ENCODE peak calls at places on chromosomes 6 and 20, in eight cellular contexts. A is HFF-Myc, E is lung, W is right lobe of liver, V is left ventricle myocardium inferior, F is GM23338, D is BJ, J is heart right ventricle. O is an unnamed sample.

GRCh38 chr6:107235521-107235920 is 120.2 kb upstream of the BEND3 start:
- DNase-seq in A (no peak), E (no peak), W (no peak), V (no peak), F (no peak), D (no peak), J (no peak), O (peak)

GRCh38 chr20:15387228-15387627 is 1049.8 kb upstream of the FLRT3 start:
- DNase-seq in A (no peak), E (no peak), W (no peak), V (no peak), F (no peak), D (no peak), J (no peak), O (no peak)

GRCh38 chr6:30700340-30700739 is 9.6 kb upstream of the NRM start:
- DNase-seq in A (no peak), E (no peak), W (peak), V (no peak), F (peak), D (no peak), J (no peak), O (no peak)

GRCh38 chr6:4371207-4371921 is 236.0 kb upstream of the ECI2 start:
- DNase-seq in A (no peak), E (no peak), W (no peak), V (peak), F (no peak), D (peak), J (peak), O (peak)

GRCh38 chr6:161079566-161080262 is 88.1 kb downstream of the MAP3K4 start:
- DNase-seq in A (no peak), E (no peak), W (no peak), V (no peak), F (no peak), D (peak), J (no peak), O (peak)

GRCh38 chr6:47157653-47158219 is 115.6 kb upstream of the ADGRF1 start:
- DNase-seq in A (peak), E (no peak), W (no peak), V (no peak), F (no peak), D (no peak), J (no peak), O (peak)

GRCh38 chr6:169866140-169866534 is 114.7 kb downstream of the ERMARD start:
- DNase-seq in A (no peak), E (no peak), W (no peak), V (no peak), F (no peak), D (no peak), J (no peak), O (no peak)

GRCh38 chr6:127550403-127550802 is 26.6 kb upstream of the C6orf58 start:
- DNase-seq in A (no peak), E (no peak), W (no peak), V (no peak), F (no peak), D (peak), J (no peak), O (peak)

GRCh38 chr6:12012231-12012565 is at the start of gene HIVEP1:
- DNase-seq in A (no peak), E (no peak), W (no peak), V (peak), F (no peak), D (no peak), J (no peak), O (peak)

GRCh38 chr20:38337561-38338140 is 8.6 kb upstream of the LBP start:
- DNase-seq in A (no peak), E (no peak), W (peak), V (no peak), F (peak), D (no peak), J (no peak), O (peak)

GRCh38 chr6:92329416-92329815 is 1089.9 kb downstream of the EPHA7 start:
- DNase-seq in A (no peak), E (no peak), W (no peak), V (no peak), F (no peak), D (no peak), J (no peak), O (peak)

GRCh38 chr6:3310710-3311109 is 52.0 kb downstream of the PSMG4 start:
- DNase-seq in A (no peak), E (no peak), W (no peak), V (no peak), F (no peak), D (no peak), J (no peak), O (no peak)

GRCh38 chr6:158445426-158446085 is 114.3 kb upstream of the TMEM181 start:
- DNase-seq in A (no peak), E (no peak), W (no peak), V (no peak), F (no peak), D (no peak), J (no peak), O (no peak)

GRCh38 chr20:57260959-57261357 is 5.5 kb downstream of the BMP7 start:
- DNase-seq in A (no peak), E (no peak), W (no peak), V (no peak), F (peak), D (no peak), J (no peak), O (peak)

GRCh38 chr6:78909391-78909790 is 42.0 kb downstream of the IRAK1BP1 start:
- DNase-seq in A (peak), E (no peak), W (no peak), V (no peak), F (no peak), D (peak), J (no peak), O (peak)

GRCh38 chr6:27568226-27568889 is 95.5 kb upstream of the ZNF184 start:
- DNase-seq in A (no peak), E (no peak), W (no peak), V (no peak), F (peak), D (no peak), J (no peak), O (no peak)

GRCh38 chr6:131001113-131001776 is 61.8 kb downstream of the EPB41L2 start:
- DNase-seq in A (no peak), E (no peak), W (no peak), V (no peak), F (no peak), D (no peak), J (no peak), O (peak)

GRCh38 chr6:119145111-119145510 is 66.6 kb upstream of the FAM184A start:
- DNase-seq in A (no peak), E (no peak), W (no peak), V (no peak), F (no peak), D (no peak), J (no peak), O (no peak)

GRCh38 chr6:2708456-2708855 is 42.3 kb downstream of the MYLK4 start:
- DNase-seq in A (no peak), E (no peak), W (no peak), V (no peak), F (no peak), D (no peak), J (no peak), O (peak)

GRCh38 chr20:38215789-38216182 is 44.7 kb downstream of the KIAA1755 start:
- DNase-seq in A (no peak), E (no peak), W (no peak), V (no peak), F (no peak), D (no peak), J (no peak), O (no peak)

GRCh38 chr20:2108987-2109386 is 7.4 kb downstream of the STK35 start:
- DNase-seq in A (no peak), E (no peak), W (no peak), V (no peak), F (no peak), D (no peak), J (no peak), O (peak)

GRCh38 chr6:42453649-42454427 is 2.1 kb upstream of the TRERF1 start:
- DNase-seq in A (no peak), E (no peak), W (peak), V (peak), F (peak), D (no peak), J (peak), O (peak)

GRCh38 chr6:169959129-169960002 is 207.9 kb downstream of the ERMARD start:
- DNase-seq in A (no peak), E (no peak), W (no peak), V (no peak), F (peak), D (no peak), J (no peak), O (no peak)

GRCh38 chr6:134413241-134413643 is 95.3 kb upstream of the SGK1 start:
- DNase-seq in A (no peak), E (no peak), W (no peak), V (no peak), F (no peak), D (no peak), J (no peak), O (no peak)

GRCh38 chr20:45341579-45341938 is 6.7 kb downstream of the SDC4 start:
- DNase-seq in A (no peak), E (no peak), W (no peak), V (no peak), F (no peak), D (no peak), J (no peak), O (no peak)
- H3K4me3 ChIP-seq in A (no peak), E (no peak), W (no peak), V (peak), F (peak), D (peak), J (peak), O (peak)

GRCh38 chr20:34047010-34047687 is 53.4 kb downstream of the RALY start:
- DNase-seq in A (no peak), E (no peak), W (no peak), V (no peak), F (no peak), D (no peak), J (no peak), O (no peak)
- TF ChIP-seq CTCF in A (no peak), E (no peak), W (no peak), V (no peak), F (no peak), D (no peak), J (no peak), O (no peak)

GRCh38 chr6:116511424-116512131 is at the start of gene CALHM5:
- DNase-seq in A (peak), E (peak), W (no peak), V (peak), F (peak), D (peak), J (peak), O (peak)
- H3K4me3 ChIP-seq in A (peak), E (peak), W (peak), V (peak), F (no peak), D (peak), J (peak), O (peak)

GRCh38 chr6:16496210-16496609 is 257.8 kb downstream of the GMPR start:
- DNase-seq in A (no peak), E (no peak), W (no peak), V (no peak), F (peak), D (no peak), J (no peak), O (no peak)
- TF ChIP-seq CTCF in A (peak), E (no peak), W (no peak), V (no peak), F (peak), D (no peak), J (no peak), O (no peak)

DNA sequence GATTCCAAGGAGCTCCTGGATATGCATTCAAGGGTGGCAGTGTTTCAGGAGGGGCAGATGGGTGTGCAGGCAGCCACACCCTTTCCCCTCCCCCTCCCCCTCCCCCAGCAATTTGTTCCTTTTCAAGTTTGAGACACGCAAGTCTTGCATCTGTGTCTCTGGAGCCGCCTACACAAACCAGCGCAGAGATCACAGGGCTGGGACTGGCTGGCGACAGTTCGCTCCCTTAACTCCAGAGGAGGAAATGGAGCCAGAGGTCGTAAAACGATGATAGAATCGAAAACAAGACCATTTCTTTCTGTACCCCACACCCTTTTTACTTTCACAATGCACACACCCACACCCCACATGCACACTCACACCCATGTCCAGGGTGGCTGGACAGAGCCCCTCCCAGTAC is 163.1 kb downstream of the LY86 start:
- DNase-seq in A (no peak), E (no peak), W (no peak), V (no peak), F (no peak), D (no peak), J (peak), O (peak)
- H3K4me3 ChIP-seq in A (no peak), E (no peak), W (no peak), V (no peak), F (no peak), D (no peak), J (no peak), O (no peak)

GRCh38 chr6:105111093-105111492 is 68.7 kb downstream of the POPDC3 start:
- DNase-seq in A (no peak), E (no peak), W (no peak), V (no peak), F (no peak), D (no peak), J (no peak), O (no peak)

GRCh38 chr6:105111871-105112270 is 67.9 kb downstream of the POPDC3 start:
- DNase-seq in A (no peak), E (no peak), W (no peak), V (no peak), F (peak), D (no peak), J (no peak), O (no peak)

GRCh38 chr6:105113422-105113821 is 66.4 kb downstream of the POPDC3 start:
- DNase-seq in A (no peak), E (no peak), W (no peak), V (peak), F (no peak), D (no peak), J (peak), O (no peak)

GRCh38 chr6:105109955-105110650 is 69.7 kb downstream of the POPDC3 start:
- DNase-seq in A (no peak), E (no peak), W (no peak), V (no peak), F (no peak), D (no peak), J (no peak), O (no peak)

GRCh38 chr6:105112577-105112976 is 67.2 kb downstream of the POPDC3 start:
- DNase-seq in A (no peak), E (no peak), W (no peak), V (no peak), F (peak), D (no peak), J (no peak), O (no peak)
- TF ChIP-seq CTCF in A (no peak), E (no peak), W (no peak), V (no peak), F (peak), D (no peak), J (no peak), O (no peak)

GRCh38 chr20:17227669-17228623 is 1.1 kb downstream of the PCSK2 start:
- DNase-seq in A (no peak), E (no peak), W (no peak), V (no peak), F (peak), D (no peak), J (no peak), O (no peak)

GRCh38 chr20:17225891-17226409 is 890 bp upstream of the PCSK2 start:
- DNase-seq in A (no peak), E (no peak), W (no peak), V (no peak), F (peak), D (no peak), J (no peak), O (no peak)

GRCh38 chr20:17227199-17227535 is 327 bp downstream of the PCSK2 start:
- DNase-seq in A (no peak), E (no peak), W (no peak), V (no peak), F (no peak), D (no peak), J (no peak), O (no peak)

GRCh38 chr20:17228624-17229061 is 1.8 kb downstream of the PCSK2 start:
- DNase-seq in A (no peak), E (no peak), W (peak), V (no peak), F (peak), D (no peak), J (no peak), O (no peak)

GRCh38 chr20:17226410-17227198 is at the start of gene PCSK2:
- DNase-seq in A (no peak), E (peak), W (no peak), V (peak), F (peak), D (no peak), J (peak), O (peak)
- H3K4me3 ChIP-seq in A (peak), E (peak), W (no peak), V (peak), F (peak), D (peak), J (peak), O (no peak)

GRCh38 chr6:75693534-75693933 is 55.5 kb upstream of the MYO6 start:
- DNase-seq in A (no peak), E (no peak), W (no peak), V (no peak), F (no peak), D (no peak), J (no peak), O (peak)
- TF ChIP-seq CTCF in A (peak), E (no peak), W (no peak), V (no peak), F (no peak), D (peak), J (no peak), O (peak)